ENCODE peak calls at places on chromosomes 16 and 17, in nine cellular contexts. S, E, N, D, X, J, T, L and U are unnamed samples.

GRCh38 chr17:74646231-74646630 is 22.7 kb upstream of the CD300E start:
- DNase-seq in S (no peak), E (peak; percentile 62), N (no peak), D (no peak), X (no peak), J (no peak), T (no peak), L (no peak), U (no peak)

GRCh38 chr16:31376705-31377104 is 16.4 kb upstream of the ITGAD start:
- DNase-seq in S (no peak), E (no peak), N (no peak), D (no peak), X (no peak), J (peak; percentile 59), T (no peak), L (no peak), U (no peak)

GRCh38 chr16:80007216-80007615 is 406.7 kb upstream of the MAF start:
- DNase-seq in S (no peak), E (no peak), N (no peak), D (no peak), X (no peak), J (no peak), T (no peak), L (no peak), U (no peak)

GRCh38 chr17:36509272-36509985 is 22.9 kb downstream of the ZNHIT3 start:
- DNase-seq in S (no peak), E (no peak), N (no peak), D (no peak), X (no peak), J (no peak), T (no peak), L (no peak), U (no peak)

GRCh38 chr17:27466748-27467375 is 10.6 kb downstream of the KSR1 start:
- DNase-seq in S (peak; percentile 85), E (no peak), N (no peak), D (no peak), X (no peak), J (peak; percentile 63), T (peak; percentile 46), L (no peak), U (no peak)

GRCh38 chr17:5416886-5417285 is 2.6 kb downstream of the NUP88 start:
- DNase-seq in S (no peak), E (no peak), N (no peak), D (no peak), X (no peak), J (no peak), T (no peak), L (no peak), U (no peak)

GRCh38 chr16:80964351-80964750 is 42.3 kb downstream of the CMC2 start:
- DNase-seq in S (no peak), E (no peak), N (no peak), D (no peak), X (no peak), J (no peak), T (no peak), L (no peak), U (no peak)

GRCh38 chr17:14621826-14622621 is 321.1 kb downstream of the HS3ST3B1 start:
- DNase-seq in S (no peak), E (no peak), N (no peak), D (no peak), X (no peak), J (no peak), T (no peak), L (no peak), U (no peak)

GRCh38 chr16:10675221-10675620 is 19.5 kb downstream of the TEKT5 start:
- DNase-seq in S (no peak), E (no peak), N (no peak), D (no peak), X (no peak), J (no peak), T (no peak), L (no peak), U (no peak)

GRCh38 chr16:86368261-86368660 is 142.1 kb upstream of the FOXF1 start:
- DNase-seq in S (no peak), E (no peak), N (no peak), D (no peak), X (no peak), J (peak; percentile 52), T (no peak), L (no peak), U (no peak)

GRCh38 chr16:27952811-27953210 is 110.7 kb downstream of the GSG1L start:
- DNase-seq in S (no peak), E (no peak), N (no peak), D (no peak), X (no peak), J (no peak), T (no peak), L (no peak), U (no peak)

GRCh38 chr16:2170587-2171435 is 15.2 kb downstream of the TRAF7 start:
- DNase-seq in S (no peak), E (no peak), N (no peak), D (no peak), X (no peak), J (no peak), T (no peak), L (no peak), U (no peak)